ENCODE peak calls at places on chromosome 21, in six cellular contexts. One of them, this sample, is unnamed.

GRCh38 chr21:33815153-33815707 is 100.4 kb downstream of the ATP5PO start:
- DNase-seq in heart left ventricle: no peak
- DNase-seq in mesendoderm: peak; percentile 45
- DNase-seq in GM23338: no peak
- DNase-seq in CD8-positive, alpha-beta T cell: no peak
- DNase-seq in astrocyte: no peak
- DNase-seq in this sample: no peak

GRCh38 chr21:40255665-40256064 is 388.4 kb downstream of the PCP4 start:
- DNase-seq in GM23338: no peak
- DNase-seq in mesendoderm: no peak
- DNase-seq in heart left ventricle: no peak
- DNase-seq in CD8-positive, alpha-beta T cell: no peak
- DNase-seq in astrocyte: no peak
- DNase-seq in this sample: no peak

GRCh38 chr21:28447453-28447852 is 545.2 kb downstream of the LTN1 start:
- DNase-seq in CD8-positive, alpha-beta T cell: no peak
- DNase-seq in heart left ventricle: no peak
- DNase-seq in mesendoderm: no peak
- DNase-seq in astrocyte: peak; percentile 60
- DNase-seq in GM23338: no peak
- DNase-seq in this sample: no peak

GRCh38 chr21:31493350-31493880 is 149.4 kb upstream of the TIAM1 start:
- DNase-seq in GM23338: no peak
- DNase-seq in mesendoderm: no peak
- DNase-seq in CD8-positive, alpha-beta T cell: no peak
- DNase-seq in heart left ventricle: no peak
- DNase-seq in astrocyte: no peak
- DNase-seq in this sample: no peak

GRCh38 chr21:29299046-29299905 is 554 bp downstream of the BACH1 start:
- DNase-seq in mesendoderm: peak; percentile 61
- DNase-seq in astrocyte: peak; percentile 56
- DNase-seq in GM23338: peak; percentile 55
- DNase-seq in CD8-positive, alpha-beta T cell: peak; percentile 61
- DNase-seq in heart left ventricle: peak; percentile 61
- DNase-seq in this sample: peak; percentile 29

GRCh38 chr21:25735895-25736597 is 1.3 kb downstream of the GABPA start:
- DNase-seq in astrocyte: peak; percentile 42
- DNase-seq in CD8-positive, alpha-beta T cell: no peak
- DNase-seq in mesendoderm: peak; percentile 75
- DNase-seq in GM23338: peak; percentile 35
- DNase-seq in heart left ventricle: no peak
- DNase-seq in this sample: no peak

GRCh38 chr21:29938968-29939858 is 583 bp downstream of the GRIK1 start:
- DNase-seq in astrocyte: peak; percentile 0
- DNase-seq in CD8-positive, alpha-beta T cell: no peak
- DNase-seq in mesendoderm: peak; percentile 30
- DNase-seq in GM23338: peak; percentile 53
- DNase-seq in heart left ventricle: no peak
- DNase-seq in this sample: no peak

GRCh38 chr21:21406918-21407317 is 408.7 kb downstream of the NCAM2 start:
- DNase-seq in astrocyte: no peak
- DNase-seq in heart left ventricle: no peak
- DNase-seq in CD8-positive, alpha-beta T cell: no peak
- DNase-seq in GM23338: no peak
- DNase-seq in mesendoderm: no peak
- DNase-seq in this sample: no peak

GRCh38 chr21:31137951-31138350 is 99.7 kb upstream of the KRTAP19-8 start:
- DNase-seq in GM23338: no peak
- DNase-seq in astrocyte: no peak
- DNase-seq in heart left ventricle: no peak
- DNase-seq in CD8-positive, alpha-beta T cell: no peak
- DNase-seq in mesendoderm: no peak
- DNase-seq in this sample: no peak

GRCh38 chr21:20207335-20207734 is 790.9 kb upstream of the NCAM2 start:
- DNase-seq in GM23338: no peak
- DNase-seq in heart left ventricle: no peak
- DNase-seq in astrocyte: no peak
- DNase-seq in mesendoderm: no peak
- DNase-seq in CD8-positive, alpha-beta T cell: no peak
- DNase-seq in this sample: no peak

GRCh38 chr21:17795084-17796036 is 23.8 kb downstream of the C21orf91 start:
- DNase-seq in CD8-positive, alpha-beta T cell: no peak
- DNase-seq in GM23338: no peak
- DNase-seq in astrocyte: no peak
- DNase-seq in mesendoderm: no peak
- DNase-seq in heart left ventricle: no peak
- DNase-seq in this sample: no peak

GRCh38 chr21:17793271-17793670 is 25.9 kb downstream of the C21orf91 start:
- DNase-seq in CD8-positive, alpha-beta T cell: no peak
- DNase-seq in GM23338: no peak
- DNase-seq in heart left ventricle: no peak
- DNase-seq in astrocyte: no peak
- DNase-seq in mesendoderm: no peak
- DNase-seq in this sample: no peak

GRCh38 chr21:17796037-17796403 is 23.1 kb downstream of the C21orf91 start:
- DNase-seq in CD8-positive, alpha-beta T cell: no peak
- DNase-seq in GM23338: no peak
- DNase-seq in astrocyte: no peak
- DNase-seq in mesendoderm: no peak
- DNase-seq in heart left ventricle: no peak
- DNase-seq in this sample: no peak

GRCh38 chr21:17793675-17794123 is 25.5 kb downstream of the C21orf91 start:
- DNase-seq in GM23338: no peak
- DNase-seq in mesendoderm: no peak
- DNase-seq in astrocyte: peak; percentile 41
- DNase-seq in CD8-positive, alpha-beta T cell: no peak
- DNase-seq in heart left ventricle: no peak
- DNase-seq in this sample: no peak

GRCh38 chr21:17794631-17795030 is 24.5 kb downstream of the C21orf91 start:
- DNase-seq in mesendoderm: no peak
- DNase-seq in CD8-positive, alpha-beta T cell: no peak
- DNase-seq in heart left ventricle: no peak
- DNase-seq in astrocyte: no peak
- DNase-seq in GM23338: no peak
- DNase-seq in this sample: no peak
- H3K4me1 ChIP-seq in mesendoderm: no peaks in the 10 kb centered on the region
- H3K4me1 ChIP-seq in CD8-positive, alpha-beta T cell: peaks cover 58% of the 10 kb centered on the region
- H3K4me1 ChIP-seq in heart left ventricle: peaks cover 24% of the 10 kb centered on the region
- H3K4me1 ChIP-seq in astrocyte: no peaks in the 10 kb centered on the region
- H3K4me1 ChIP-seq in GM23338: no peaks in the 10 kb centered on the region
- H3K4me1 ChIP-seq in this sample: no peaks in the 10 kb centered on the region

DNA sequence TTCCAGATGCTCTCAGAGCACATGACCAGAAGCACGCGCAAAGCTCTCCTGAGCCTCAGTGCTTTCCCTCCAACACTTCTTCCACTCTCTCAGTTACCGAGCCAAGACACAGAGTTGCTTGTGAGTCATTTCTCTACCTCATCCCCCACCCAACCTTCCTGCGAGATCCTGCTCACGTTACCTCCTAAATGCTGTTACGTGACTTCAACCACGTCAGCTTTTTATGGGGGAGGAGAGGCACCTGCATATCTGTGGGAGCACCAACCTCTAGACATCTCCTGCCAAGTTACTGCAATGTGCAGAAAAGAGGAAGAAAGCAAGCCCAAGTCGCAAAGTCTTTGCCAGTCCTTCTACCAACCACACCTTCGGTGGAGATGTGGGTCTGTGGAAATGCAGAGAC is 27.2 kb upstream of the ERG start:
- DNase-seq in astrocyte: no peak
- DNase-seq in heart left ventricle: no peak
- DNase-seq in mesendoderm: no peak
- DNase-seq in CD8-positive, alpha-beta T cell: no peak
- DNase-seq in GM23338: no peak
- DNase-seq in this sample: no peak
- H3K4me3 ChIP-seq in astrocyte: no peak overlapping the region
- H3K4me3 ChIP-seq in heart left ventricle: no peak overlapping the region
- H3K4me3 ChIP-seq in mesendoderm: no peak overlapping the region
- H3K4me3 ChIP-seq in CD8-positive, alpha-beta T cell: no peak overlapping the region
- H3K4me3 ChIP-seq in GM23338: no peak overlapping the region
- H3K4me3 ChIP-seq in this sample: peak overlapping the region; percentile 5

GRCh38 chr21:41928621-41929220 is 25.1 kb downstream of the C2CD2 start:
- DNase-seq in mesendoderm: no peak
- DNase-seq in astrocyte: no peak
- DNase-seq in heart left ventricle: no peak
- DNase-seq in CD8-positive, alpha-beta T cell: no peak
- DNase-seq in GM23338: no peak
- DNase-seq in this sample: no peak
- H3K4me1 ChIP-seq in mesendoderm: peaks cover 9% of the 10 kb centered on the region
- H3K4me1 ChIP-seq in astrocyte: peaks cover 42% of the 10 kb centered on the region
- H3K4me1 ChIP-seq in heart left ventricle: peaks cover 57% of the 10 kb centered on the region
- H3K4me1 ChIP-seq in CD8-positive, alpha-beta T cell: peaks cover 33% of the 10 kb centered on the region
- H3K4me1 ChIP-seq in GM23338: peaks cover 28% of the 10 kb centered on the region
- H3K4me1 ChIP-seq in this sample: peaks cover 59% of the 10 kb centered on the region

GRCh38 chr21:35222541-35222941 is 173.4 kb upstream of the RUNX1 start:
- DNase-seq in astrocyte: no peak
- DNase-seq in mesendoderm: peak; percentile 12
- DNase-seq in GM23338: no peak
- DNase-seq in heart left ventricle: no peak
- DNase-seq in CD8-positive, alpha-beta T cell: no peak
- DNase-seq in this sample: no peak
- H3K4me3 ChIP-seq in astrocyte: no peak overlapping the region
- H3K4me3 ChIP-seq in mesendoderm: no peak overlapping the region
- H3K4me3 ChIP-seq in GM23338: no peak overlapping the region
- H3K4me3 ChIP-seq in heart left ventricle: no peak overlapping the region
- H3K4me3 ChIP-seq in CD8-positive, alpha-beta T cell: no peak overlapping the region
- H3K4me3 ChIP-seq in this sample: no peak overlapping the region

DNA sequence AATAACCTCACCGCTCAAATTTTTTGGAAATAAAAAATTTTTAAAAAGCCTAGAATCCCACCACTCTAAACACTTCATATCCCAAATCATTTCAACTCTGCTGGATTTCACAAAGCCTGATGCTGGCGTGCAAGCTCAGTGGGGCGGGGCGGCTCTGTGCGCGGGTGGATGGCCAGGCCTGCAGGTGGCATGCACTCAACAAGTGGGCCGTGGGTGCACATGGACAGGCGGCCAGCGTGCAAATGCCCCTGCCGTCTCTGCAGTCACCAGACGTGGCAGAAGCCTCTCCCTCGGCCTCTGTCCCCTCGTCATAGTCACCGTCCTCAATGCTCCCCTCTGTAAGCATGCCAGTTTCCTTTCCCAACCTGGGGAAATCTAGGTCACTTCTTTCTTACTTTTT is 6.6 kb upstream of the PDE9A start:
- DNase-seq in heart left ventricle: no peak
- DNase-seq in astrocyte: no peak
- DNase-seq in mesendoderm: no peak
- DNase-seq in GM23338: no peak
- DNase-seq in CD8-positive, alpha-beta T cell: no peak
- DNase-seq in this sample: no peak
- H3K4me1 ChIP-seq in heart left ventricle: no peaks in the 10 kb centered on the region
- H3K4me1 ChIP-seq in astrocyte: peaks cover 5% of the 10 kb centered on the region
- H3K4me1 ChIP-seq in mesendoderm: no peaks in the 10 kb centered on the region
- H3K4me1 ChIP-seq in GM23338: peaks cover 7% of the 10 kb centered on the region
- H3K4me1 ChIP-seq in CD8-positive, alpha-beta T cell: no peaks in the 10 kb centered on the region
- H3K4me1 ChIP-seq in this sample: no peaks in the 10 kb centered on the region

GRCh38 chr21:45950740-45951515 is 30.6 kb upstream of the COL6A1 start:
- DNase-seq in CD8-positive, alpha-beta T cell: no peak
- DNase-seq in mesendoderm: peak; percentile 21
- DNase-seq in heart left ventricle: peak; percentile 58
- DNase-seq in astrocyte: peak; percentile 25
- DNase-seq in GM23338: no peak
- DNase-seq in this sample: no peak

GRCh38 chr21:45947716-45948255 is 33.8 kb upstream of the COL6A1 start:
- DNase-seq in mesendoderm: no peak
- DNase-seq in CD8-positive, alpha-beta T cell: no peak
- DNase-seq in astrocyte: no peak
- DNase-seq in GM23338: no peak
- DNase-seq in heart left ventricle: no peak
- DNase-seq in this sample: no peak

GRCh38 chr21:45949928-45950739 is 31.4 kb upstream of the COL6A1 start:
- DNase-seq in astrocyte: no peak
- DNase-seq in CD8-positive, alpha-beta T cell: no peak
- DNase-seq in heart left ventricle: no peak
- DNase-seq in GM23338: no peak
- DNase-seq in mesendoderm: no peak
- DNase-seq in this sample: no peak

GRCh38 chr21:45947296-45947695 is 34.3 kb upstream of the COL6A1 start:
- DNase-seq in astrocyte: no peak
- DNase-seq in mesendoderm: no peak
- DNase-seq in GM23338: no peak
- DNase-seq in heart left ventricle: no peak
- DNase-seq in CD8-positive, alpha-beta T cell: no peak
- DNase-seq in this sample: no peak

DNA sequence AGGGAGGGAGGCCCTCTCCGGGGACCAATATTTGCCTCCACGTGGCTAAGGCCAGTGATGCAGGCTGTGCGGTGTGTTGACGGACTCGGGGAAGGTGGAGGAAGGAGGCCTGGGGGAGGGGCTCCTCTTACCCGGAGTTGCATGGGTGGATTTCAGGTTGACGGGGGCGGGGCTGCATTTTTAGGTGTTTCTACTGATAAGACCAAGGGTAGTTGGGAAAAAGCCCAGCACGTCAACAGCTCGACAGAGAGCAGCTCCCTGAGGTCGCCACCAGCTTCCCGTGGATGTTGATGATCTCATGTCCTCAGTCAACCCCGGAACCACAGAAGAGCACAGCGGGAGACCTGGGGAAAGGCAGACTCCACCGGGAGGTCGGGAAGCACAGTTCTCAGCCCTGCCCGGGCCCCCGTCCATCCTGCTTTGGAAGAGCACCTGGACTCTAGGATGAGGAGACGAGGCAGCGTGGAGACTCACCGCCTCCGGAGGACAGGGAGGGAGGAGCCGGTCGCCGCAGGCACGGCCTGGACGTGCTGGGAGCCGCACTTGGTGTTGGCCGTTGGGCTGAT is 32.9 kb upstream of the COL6A1 start:
- DNase-seq in astrocyte: no peak
- DNase-seq in GM23338: peak; percentile 6
- DNase-seq in heart left ventricle: no peak
- DNase-seq in mesendoderm: peak; percentile 52
- DNase-seq in CD8-positive, alpha-beta T cell: no peak
- DNase-seq in this sample: no peak
- H3K4me3 ChIP-seq in astrocyte: no peak overlapping the region
- H3K4me3 ChIP-seq in GM23338: no peak overlapping the region
- H3K4me3 ChIP-seq in heart left ventricle: no peak overlapping the region
- H3K4me3 ChIP-seq in mesendoderm: no peak overlapping the region
- H3K4me3 ChIP-seq in CD8-positive, alpha-beta T cell: no peak overlapping the region
- H3K4me3 ChIP-seq in this sample: no peak overlapping the region

GRCh38 chr21:44969066-44969649 is 29.3 kb downstream of the SLX9 start:
- DNase-seq in mesendoderm: no peak
- DNase-seq in heart left ventricle: no peak
- DNase-seq in CD8-positive, alpha-beta T cell: no peak
- DNase-seq in astrocyte: no peak
- DNase-seq in GM23338: no peak
- DNase-seq in this sample: no peak
- H3K4me1 ChIP-seq in mesendoderm: peaks cover 2% of the 10 kb centered on the region
- H3K4me1 ChIP-seq in heart left ventricle: peaks cover 26% of the 10 kb centered on the region
- H3K4me1 ChIP-seq in CD8-positive, alpha-beta T cell: peaks cover 56% of the 10 kb centered on the region
- H3K4me1 ChIP-seq in astrocyte: peaks cover 36% of the 10 kb centered on the region
- H3K4me1 ChIP-seq in GM23338: no peaks in the 10 kb centered on the region
- H3K4me1 ChIP-seq in this sample: peaks cover 42% of the 10 kb centered on the region

GRCh38 chr21:32741336-32741735 is 13.5 kb upstream of the SYNJ1 start:
- DNase-seq in GM23338: no peak
- DNase-seq in astrocyte: no peak
- DNase-seq in heart left ventricle: no peak
- DNase-seq in CD8-positive, alpha-beta T cell: no peak
- DNase-seq in mesendoderm: no peak
- DNase-seq in this sample: no peak
- H3K4me3 ChIP-seq in GM23338: no peak overlapping the region
- H3K4me3 ChIP-seq in astrocyte: no peak overlapping the region
- H3K4me3 ChIP-seq in heart left ventricle: no peak overlapping the region
- H3K4me3 ChIP-seq in CD8-positive, alpha-beta T cell: no peak overlapping the region
- H3K4me3 ChIP-seq in mesendoderm: no peak overlapping the region
- H3K4me3 ChIP-seq in this sample: no peak overlapping the region